ENCODE peak calls at places on chromosomes 13 and 19, in seven cellular contexts. S is AG08395, L is hepatic stellate cell, G is IMR-90, J is activated T-cell treated with anti-CD3 and anti-CD28 coated beads for 4 hours, R is cardiac fibroblast, O is T-cell. E is an unnamed sample.

GRCh38 chr13:110907951-110908898 is 6.6 kb downstream of the ANKRD10 start:
- DNase-seq in S (no peak), L (no peak), G (peak), J (no peak), R (peak), O (no peak), E (peak)

GRCh38 chr13:111958612-111959395 is 108.1 kb upstream of the SOX1 start:
- DNase-seq in S (no peak), L (no peak), G (no peak), J (no peak), R (no peak), O (no peak), E (no peak)

GRCh38 chr19:53959176-53959757 is 3.5 kb upstream of the CACNG8 start:
- DNase-seq in S (no peak), L (no peak), G (no peak), J (no peak), R (no peak), O (no peak), E (no peak)

GRCh38 chr19:6568010-6568411 is 22.9 kb downstream of the CD70 start:
- DNase-seq in S (no peak), L (no peak), G (no peak), J (no peak), R (no peak), O (no peak), E (no peak)

GRCh38 chr13:86932935-86933334 is 738.2 kb upstream of the SLITRK5 start:
- DNase-seq in S (no peak), L (no peak), G (peak), J (no peak), R (no peak), O (no peak), E (no peak)

GRCh38 chr19:4866595-4867424 is 657 bp downstream of the PLIN3 start:
- DNase-seq in S (peak), L (peak), G (peak), J (peak), R (peak), O (peak), E (no peak)

GRCh38 chr13:45295536-45295935 is 45.4 kb downstream of the TPT1 start:
- DNase-seq in S (no peak), L (no peak), G (peak), J (no peak), R (peak), O (no peak), E (no peak)

GRCh38 chr19:35585844-35586243 is at the start of gene PMIS2:
- DNase-seq in S (no peak), L (no peak), G (no peak), J (no peak), R (no peak), O (no peak), E (no peak)

GRCh38 chr19:14972676-14973075 is 7.0 kb downstream of the SLC1A6 start:
- DNase-seq in S (no peak), L (no peak), G (no peak), J (no peak), R (no peak), O (no peak), E (no peak)

GRCh38 chr19:8194528-8195275 is 14.5 kb upstream of the CERS4 start:
- DNase-seq in S (no peak), L (no peak), G (no peak), J (no peak), R (no peak), O (peak), E (peak)

GRCh38 chr13:114161644-114162532 is 17.2 kb upstream of the CFAP97D2 start:
- DNase-seq in S (peak), L (peak), G (peak), J (no peak), R (peak), O (peak), E (no peak)

GRCh38 chr19:48608798-48609263 is 2.3 kb downstream of the SPACA4 start:
- DNase-seq in S (peak), L (peak), G (no peak), J (no peak), R (peak), O (no peak), E (peak)

GRCh38 chr19:8615813-8616596 is 5.5 kb upstream of the ADAMTS10 start:
- DNase-seq in S (peak), L (peak), G (peak), J (peak), R (peak), O (no peak), E (peak)

GRCh38 chr13:20438801-20439200 is 86.9 kb downstream of the CRYL1 start:
- DNase-seq in S (no peak), L (no peak), G (no peak), J (no peak), R (no peak), O (no peak), E (no peak)